ENCODE peak calls at places on chromosomes 2 and 18, in ten cellular contexts. X is K562, W is H9, G is neuronal stem cell, I is fibroblast of lung, K is IMR-90, V is keratinocyte, C is endothelial cell of umbilical vein, N is MM.1S, Z is PC-3. D is an unnamed sample.

GRCh38 chr2:120308038-120308910 is 37.7 kb upstream of the INHBB start:
- DNase-seq in I (no peak), V (no peak), K (no peak), G (no peak), N (no peak), W (no peak), X (peak), C (no peak), Z (no peak), D (no peak)

GRCh38 chr2:205722538-205722878 is 40.2 kb downstream of the NRP2 start:
- DNase-seq in X (no peak), V (no peak), W (no peak), Z (no peak), N (no peak), G (peak), C (no peak), I (no peak), K (no peak), D (peak)

GRCh38 chr2:221111739-221112138 is 460.4 kb downstream of the EPHA4 start:
- DNase-seq in X (no peak), C (no peak), N (no peak), G (no peak), K (no peak), V (no peak), I (no peak), W (no peak), Z (no peak), D (no peak)

GRCh38 chr2:102277202-102277700 is 34.1 kb upstream of the IL1RL1 start:
- DNase-seq in N (no peak), C (no peak), Z (no peak), V (no peak), W (no peak), I (no peak), X (no peak), G (no peak), K (no peak), D (peak)

GRCh38 chr2:64952896-64953482 is 36.2 kb upstream of the SLC1A4 start:
- DNase-seq in W (no peak), G (no peak), I (peak), V (no peak), C (peak), N (no peak), X (no peak), K (peak), Z (peak), D (no peak)

GRCh38 chr2:219997341-219997851 is 370.0 kb downstream of the SLC4A3 start:
- DNase-seq in G (peak), W (peak), Z (peak), C (no peak), V (peak), K (peak), N (no peak), I (peak), X (peak), D (peak)

GRCh38 chr2:100104718-100105677 is 37.4 kb downstream of the AFF3 start:
- DNase-seq in X (no peak), W (peak), I (peak), K (peak), V (no peak), N (no peak), C (no peak), G (peak), Z (no peak), D (peak)

GRCh38 chr2:27638023-27638637 is 9.3 kb downstream of the GPN1 start:
- DNase-seq in V (peak), C (no peak), W (no peak), K (peak), Z (peak), X (no peak), N (no peak), G (no peak), I (peak), D (no peak)

GRCh38 chr2:1864981-1865421 is 120.7 kb upstream of the PXDN start:
- DNase-seq in K (no peak), W (peak), X (no peak), V (no peak), I (no peak), N (peak), G (no peak), C (no peak), Z (no peak), D (peak)

GRCh38 chr2:160417745-160418397 is 75.7 kb downstream of the RBMS1 start:
- DNase-seq in N (no peak), Z (peak), C (peak), X (no peak), V (no peak), K (peak), W (no peak), I (peak), G (no peak), D (peak)

GRCh38 chr2:177711472-177712276 is 319.1 kb downstream of the AGPS start:
- DNase-seq in W (no peak), C (no peak), N (no peak), X (no peak), V (no peak), Z (no peak), K (no peak), G (no peak), I (no peak), D (no peak)

GRCh38 chr2:191653669-191654402 is 24.1 kb upstream of the NABP1 start:
- DNase-seq in V (no peak), W (no peak), I (no peak), X (no peak), N (no peak), Z (no peak), K (no peak), G (no peak), C (no peak), D (no peak)

GRCh38 chr2:28752608-28752984 is 966 bp downstream of the PPP1CB start:
- DNase-seq in N (peak), W (no peak), V (no peak), C (peak), Z (no peak), G (no peak), X (no peak), I (no peak), K (no peak), D (no peak)

GRCh38 chr18:31129398-31130115 is 27.3 kb upstream of the DSC2 start:
- DNase-seq in V (no peak), G (no peak), C (no peak), X (peak), I (no peak), N (no peak), Z (no peak), W (no peak), K (no peak), D (no peak)

GRCh38 chr18:26034850-26035497 is 55.4 kb downstream of the SS18 start:
- DNase-seq in X (no peak), K (no peak), Z (no peak), I (no peak), C (no peak), V (no peak), N (no peak), G (no peak), W (no peak), D (no peak)

GRCh38 chr2:170770304-170771048 is at the start of gene ERICH2:
- DNase-seq in W (peak), N (peak), Z (peak), K (peak), I (peak), C (peak), V (peak), G (peak), X (peak), D (peak)

GRCh38 chr18:48833701-48834394 is 116.9 kb downstream of the SMAD7 start:
- DNase-seq in Z (peak), W (peak), G (no peak), I (no peak), C (no peak), X (no peak), N (peak), V (no peak), K (peak), D (no peak)

GRCh38 chr18:67517224-67517765 is 775 bp upstream of the DSEL start:
- DNase-seq in X (no peak), I (no peak), C (no peak), K (peak), G (no peak), Z (no peak), V (no peak), N (no peak), W (no peak), D (peak)

GRCh38 chr2:209577376-209578357 is 153.8 kb downstream of the MAP2 start:
- DNase-seq in W (no peak), Z (peak), I (peak), G (peak), V (no peak), N (peak), K (peak), C (peak), X (peak), D (peak)

GRCh38 chr2:64975232-64975791 is 13.9 kb upstream of the SLC1A4 start:
- DNase-seq in V (no peak), K (peak), G (no peak), C (peak), X (no peak), Z (peak), N (no peak), I (peak), W (no peak), D (no peak)

GRCh38 chr2:190467575-190468083 is 59.5 kb downstream of the MFSD6 start:
- DNase-seq in I (peak), K (peak), C (peak), V (no peak), Z (no peak), W (no peak), X (no peak), G (peak), N (no peak), D (peak)

DNA sequence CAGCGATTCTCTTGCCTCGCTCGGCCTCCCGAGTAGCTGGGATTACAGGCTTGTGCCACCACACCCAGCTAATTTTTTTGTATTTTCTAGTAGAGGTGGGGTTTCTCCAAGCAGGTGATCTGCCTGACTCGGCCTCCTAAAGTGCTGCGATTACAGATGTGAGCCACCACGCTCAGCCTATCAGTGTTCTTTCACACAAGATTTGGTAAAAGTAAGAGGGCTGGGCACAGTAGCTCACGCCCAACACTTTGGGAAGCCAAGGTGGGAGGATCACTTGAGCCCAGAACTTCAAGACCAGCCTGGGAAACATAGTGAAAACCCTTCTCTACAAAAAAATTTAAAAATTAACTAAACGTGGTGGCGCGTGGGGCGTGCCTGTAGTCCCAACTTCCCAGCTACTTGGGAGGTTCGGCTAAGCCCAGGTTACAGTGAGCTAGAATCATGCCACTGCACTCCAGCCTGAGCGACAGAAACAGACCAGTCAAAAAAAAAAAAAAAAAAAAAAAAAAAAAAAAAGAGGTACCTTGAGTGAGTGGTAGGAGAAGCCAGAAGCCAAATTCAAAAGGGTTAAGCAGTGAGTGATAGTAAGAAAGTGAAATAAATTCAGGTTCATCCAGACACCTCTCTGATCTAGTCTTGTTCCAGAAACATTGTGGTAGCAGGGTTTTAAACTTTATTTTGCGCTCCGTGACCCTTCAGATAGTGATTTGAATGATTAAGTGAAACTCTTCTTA is 981 bp downstream of the MRPL53 start:
- DNase-seq in W (no peak), C (no peak), Z (no peak), V (no peak), I (no peak), X (no peak), K (no peak), N (no peak), G (no peak), D (no peak)
- H3K27ac ChIP-seq in W (no peak), C (peak), Z (peak), V (peak), I (peak), X (peak), K (peak), N (peak), G (peak), D (peak)

GRCh38 chr2:30068067-30068466 is 78.7 kb upstream of the YPEL5 start:
- DNase-seq in K (no peak), I (no peak), C (no peak), V (no peak), N (no peak), Z (peak), X (no peak), W (no peak), G (no peak), D (no peak)

GRCh38 chr2:30074023-30074422 is 72.8 kb upstream of the YPEL5 start:
- DNase-seq in N (no peak), W (no peak), G (no peak), X (no peak), C (no peak), I (no peak), K (no peak), Z (peak), V (no peak), D (no peak)

GRCh38 chr2:30073523-30073922 is 73.3 kb upstream of the YPEL5 start:
- DNase-seq in N (no peak), X (no peak), K (no peak), Z (no peak), C (no peak), V (no peak), W (no peak), I (no peak), G (no peak), D (no peak)

DNA sequence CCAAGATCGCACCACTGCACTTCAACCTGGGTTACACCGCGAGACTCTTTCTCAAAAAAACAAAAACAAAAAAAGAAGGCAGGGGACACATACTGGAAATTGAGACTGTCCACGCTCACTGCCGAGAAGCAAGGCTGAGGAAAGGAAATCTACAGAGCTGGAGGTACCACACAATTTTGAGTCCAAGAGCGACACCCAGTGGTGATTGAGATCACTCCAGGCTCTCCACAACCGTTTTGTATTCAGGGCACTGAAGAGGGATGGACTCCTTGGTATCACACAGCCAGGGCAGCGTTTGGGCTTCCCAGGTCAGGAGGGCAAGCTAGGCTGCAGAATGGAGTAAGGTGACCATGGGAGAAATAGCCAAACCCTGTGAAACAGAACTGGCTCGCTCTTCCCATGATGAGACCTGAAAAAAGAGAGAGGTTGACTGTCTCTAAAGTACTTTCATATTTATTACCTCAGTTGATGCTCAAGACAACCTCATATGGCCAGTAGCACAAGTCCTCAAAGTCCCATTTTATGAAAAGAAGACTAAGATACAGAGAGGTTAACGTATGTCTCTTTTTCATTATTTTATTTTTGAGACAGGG is 74.5 kb upstream of the YPEL5 start:
- DNase-seq in G (peak), W (peak), X (peak), N (peak), K (peak), V (peak), I (peak), Z (peak), C (peak), D (peak)
- H2AFZ ChIP-seq in G (no peak), W (no peak), X (no peak), N (no peak), K (peak), V (no peak), I (no peak), Z (no peak), C (no peak), D (no peak)

GRCh38 chr2:239225456-239225855 is 175.4 kb downstream of the HDAC4 start:
- DNase-seq in V (no peak), N (no peak), X (no peak), K (no peak), G (no peak), I (no peak), W (no peak), Z (no peak), C (no peak), D (no peak)

GRCh38 chr2:239227661-239228371 is 173.0 kb downstream of the HDAC4 start:
- DNase-seq in X (no peak), C (no peak), K (peak), Z (no peak), I (no peak), V (no peak), W (no peak), G (no peak), N (no peak), D (no peak)

GRCh38 chr2:239226677-239227076 is 174.1 kb downstream of the HDAC4 start:
- DNase-seq in W (no peak), K (no peak), C (no peak), Z (no peak), X (no peak), N (no peak), G (no peak), I (no peak), V (no peak), D (no peak)

GRCh38 chr2:239227111-239227581 is 173.7 kb downstream of the HDAC4 start:
- DNase-seq in N (no peak), K (no peak), W (no peak), V (no peak), X (no peak), Z (no peak), I (no peak), C (no peak), G (no peak), D (no peak)

DNA sequence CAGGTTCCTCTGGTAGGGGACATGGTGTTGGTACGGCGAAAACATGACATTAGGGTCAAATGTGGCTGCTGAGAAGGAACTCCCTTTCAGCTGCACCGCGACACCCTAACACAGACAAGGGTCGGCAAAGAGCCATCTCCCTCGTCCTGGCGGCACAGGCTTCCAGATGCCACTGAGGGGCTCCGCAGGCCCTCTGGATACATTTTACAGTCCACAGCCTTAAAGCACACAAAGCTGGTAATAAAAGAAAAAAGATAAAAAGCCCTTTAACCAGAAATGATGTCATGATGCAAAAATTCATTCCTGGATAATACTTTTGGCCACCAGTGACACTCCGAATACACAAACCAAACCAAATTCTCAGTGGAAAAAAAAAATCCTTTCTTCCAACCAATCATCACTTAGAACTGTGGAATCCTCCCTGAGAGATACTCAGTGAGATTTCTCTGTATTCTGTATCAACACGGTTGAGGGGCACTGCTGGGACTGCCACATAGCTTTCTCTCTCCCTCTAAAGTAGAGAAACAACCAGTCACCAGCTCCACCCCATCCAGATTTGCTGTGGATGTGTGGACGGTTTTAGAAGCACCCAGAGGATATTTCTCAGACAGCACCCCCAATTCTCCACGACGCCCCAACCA is 174.8 kb downstream of the HDAC4 start:
- DNase-seq in I (peak), X (no peak), K (peak), V (no peak), Z (no peak), G (no peak), N (no peak), C (no peak), W (no peak), D (no peak)
- H3K9ac ChIP-seq in I (peak), X (no peak), K (peak), V (no peak), Z (no peak), G (no peak), N (no peak), C (no peak), W (no peak), D (no peak)

GRCh38 chr2:189168876-189169499 is 10.6 kb downstream of the COL5A2 start:
- DNase-seq in C (no peak), I (no peak), V (no peak), K (no peak), W (no peak), Z (no peak), N (no peak), X (no peak), G (no peak), D (no peak)

GRCh38 chr2:189178007-189178406 is 1.6 kb downstream of the COL5A2 start:
- DNase-seq in Z (no peak), W (no peak), N (no peak), G (no peak), K (peak), V (no peak), X (no peak), C (peak), I (peak), D (no peak)

GRCh38 chr2:189175869-189176431 is 3.6 kb downstream of the COL5A2 start:
- DNase-seq in G (no peak), C (no peak), N (no peak), Z (no peak), I (peak), W (no peak), V (no peak), X (no peak), K (no peak), D (no peak)

GRCh38 chr2:189177441-189177840 is 2.1 kb downstream of the COL5A2 start:
- DNase-seq in K (no peak), V (no peak), X (no peak), Z (no peak), N (no peak), G (no peak), I (no peak), C (no peak), W (no peak), D (no peak)

DNA sequence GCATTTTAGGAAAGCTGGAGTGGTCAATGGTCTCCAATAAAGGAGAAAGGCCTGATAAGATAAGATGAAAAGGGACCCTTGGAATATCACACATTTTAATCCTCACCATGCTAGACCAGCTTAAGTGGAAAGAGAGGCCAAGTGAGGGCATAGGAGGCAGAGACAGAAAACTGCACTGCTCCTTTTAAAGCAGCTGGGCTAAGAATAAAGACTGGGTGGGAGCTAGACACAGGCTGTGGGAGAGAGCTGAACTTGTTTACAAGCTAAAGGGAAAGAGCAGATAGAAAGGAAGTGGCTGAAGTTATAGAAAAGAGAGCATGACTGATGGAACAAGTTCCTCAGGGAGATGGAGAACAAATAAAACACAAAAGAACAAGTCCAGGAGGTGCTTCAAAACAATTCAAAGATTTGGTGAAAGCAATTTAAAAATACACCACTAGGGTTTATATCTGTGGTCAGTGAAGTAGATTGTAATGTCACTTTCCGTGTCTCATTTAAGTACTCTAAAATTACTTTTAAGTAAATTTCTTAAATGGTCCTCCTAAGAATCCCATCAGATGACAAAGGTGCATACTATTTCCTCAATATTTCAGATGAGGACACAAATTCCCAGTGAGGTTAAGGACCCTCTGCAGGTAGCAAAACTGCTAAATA is 7.5 kb downstream of the COL5A2 start:
- DNase-seq in K (no peak), G (no peak), W (no peak), I (peak), N (no peak), V (no peak), X (no peak), C (peak), Z (peak), D (no peak)
- H3K27ac ChIP-seq in K (peak), G (no peak), W (no peak), I (no peak), N (no peak), V (no peak), X (no peak), C (no peak), Z (no peak), D (no peak)

GRCh38 chr18:9082763-9083510 is 19.6 kb upstream of the NDUFV2 start:
- DNase-seq in V (no peak), X (no peak), N (peak), K (no peak), W (no peak), I (no peak), G (no peak), Z (no peak), C (no peak), D (no peak)
- H2AFZ ChIP-seq in V (no peak), X (peak), N (no peak), K (no peak), W (no peak), I (no peak), G (no peak), Z (no peak), C (no peak), D (no peak)

D was measured in neural progenitor cell.